ENCODE peak calls at places on chromosomes 3 and 15, in six cellular contexts. U is AG04449, I is transverse colon, R is activated B cell treated with CpG ODN at 0.5 μM for 24 hours, B is A549, X is spleen. Z is an unnamed sample.

GRCh38 chr15:101004500-101004899 is 85.3 kb downstream of the LRRK1 start:
- DNase-seq in U (no peak), I (peak), R (no peak), B (no peak), X (no peak), Z (peak)

GRCh38 chr15:88624156-88624970 is 3.2 kb downstream of the AEN start:
- DNase-seq in U (no peak), I (no peak), R (no peak), B (no peak), X (no peak), Z (no peak)

GRCh38 chr3:127589600-127590281 is 792 bp downstream of the TPRA1 start:
- DNase-seq in U (no peak), I (peak), R (no peak), B (no peak), X (peak), Z (peak)

GRCh38 chr3:138578961-138579574 is 15.0 kb downstream of the CEP70 start:
- DNase-seq in U (no peak), I (no peak), R (no peak), B (no peak), X (no peak), Z (no peak)

GRCh38 chr3:171007316-171007715 is 19.2 kb downstream of the SLC2A2 start:
- DNase-seq in U (no peak), I (no peak), R (no peak), B (no peak), X (no peak), Z (no peak)

GRCh38 chr3:137163241-137163916 is 205.6 kb downstream of the IL20RB start:
- DNase-seq in U (no peak), I (no peak), R (no peak), B (no peak), X (no peak), Z (no peak)

GRCh38 chr3:30042274-30042859 is 564.0 kb upstream of the TGFBR2 start:
- DNase-seq in U (peak), I (peak), R (no peak), B (peak), X (no peak), Z (peak)

GRCh38 chr3:112974894-112975293 is at the start of gene CD200R1:
- DNase-seq in U (no peak), I (no peak), R (no peak), B (no peak), X (no peak), Z (no peak)

GRCh38 chr15:60713096-60714084 is 234.4 kb upstream of the ICE2 start:
- DNase-seq in U (peak), I (no peak), R (no peak), B (no peak), X (no peak), Z (no peak)

GRCh38 chr3:124277516-124277890 is 285.6 kb upstream of the ROPN1 start:
- DNase-seq in U (no peak), I (peak), R (no peak), B (no peak), X (no peak), Z (no peak)

GRCh38 chr3:16507540-16508241 is 5.8 kb downstream of the RFTN1 start:
- DNase-seq in U (no peak), I (no peak), R (no peak), B (no peak), X (no peak), Z (no peak)

GRCh38 chr15:74541494-74542191 is 623 bp downstream of the ARID3B start:
- DNase-seq in U (no peak), I (peak), R (peak), B (no peak), X (no peak), Z (no peak)

GRCh38 chr3:155946178-155946577 is 75.7 kb downstream of the GMPS start:
- DNase-seq in U (peak), I (no peak), R (no peak), B (no peak), X (no peak), Z (no peak)

GRCh38 chr3:140292154-140292553 is 357.2 kb downstream of the CLSTN2 start:
- DNase-seq in U (no peak), I (no peak), R (no peak), B (no peak), X (no peak), Z (no peak)

GRCh38 chr3:154367221-154367620 is 42.9 kb upstream of the DHX36 start:
- DNase-seq in U (no peak), I (no peak), R (no peak), B (no peak), X (no peak), Z (no peak)

GRCh38 chr3:181695661-181696491 is 15.8 kb upstream of the SOX2 start:
- DNase-seq in U (no peak), I (no peak), R (no peak), B (no peak), X (no peak), Z (no peak)

GRCh38 chr15:63509933-63510547 is 5.6 kb downstream of the USP3 start:
- DNase-seq in U (no peak), I (no peak), R (no peak), B (no peak), X (no peak), Z (no peak)

GRCh38 chr3:42892807-42893206 is 13.1 kb upstream of the ZNF662 start:
- DNase-seq in U (no peak), I (no peak), R (no peak), B (no peak), X (no peak), Z (no peak)

GRCh38 chr15:76150508-76150907 is 90.7 kb downstream of the TMEM266 start:
- DNase-seq in U (no peak), I (peak), R (no peak), B (no peak), X (no peak), Z (no peak)

GRCh38 chr3:50132421-50133282 is 22.5 kb upstream of the SEMA3F start:
- DNase-seq in U (no peak), I (no peak), R (no peak), B (no peak), X (no peak), Z (no peak)

GRCh38 chr3:51682079-51682478 is 11.0 kb downstream of the TEX264 start:
- DNase-seq in U (peak), I (peak), R (peak), B (peak), X (peak), Z (no peak)

GRCh38 chr3:157311633-157312365 is 124.9 kb upstream of the PTX3 start:
- DNase-seq in U (peak), I (no peak), R (no peak), B (no peak), X (no peak), Z (no peak)

GRCh38 chr15:81091889-81092558 is 42.0 kb upstream of the CFAP161 start:
- DNase-seq in U (peak), I (no peak), R (no peak), B (no peak), X (no peak), Z (no peak)

DNA sequence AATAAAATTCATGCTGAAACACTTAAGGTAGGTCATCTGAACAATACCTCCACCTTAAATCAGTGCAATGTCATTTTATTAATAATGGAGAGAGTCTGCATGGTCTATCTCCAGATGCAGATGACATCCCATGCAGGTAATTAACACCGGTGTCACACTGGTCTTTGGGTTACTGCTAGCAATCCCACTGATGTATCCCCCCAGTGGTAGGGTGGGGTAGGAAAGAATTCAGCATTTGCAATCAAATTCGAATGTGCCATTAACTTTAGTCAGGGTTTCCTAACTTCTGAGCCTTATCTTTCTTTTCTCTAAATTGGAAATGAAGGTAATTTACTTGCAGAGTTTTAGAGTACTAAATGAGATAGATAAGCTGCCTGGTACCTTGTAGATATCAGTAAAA is 44.4 kb downstream of the KIF15 start:
- DNase-seq in U (no peak), I (no peak), R (no peak), B (peak), X (no peak), Z (no peak)
- TF ChIP-seq CTCF in U (no peak), I (no peak), R (no peak), B (no peak), X (no peak), Z (no peak)

DNA sequence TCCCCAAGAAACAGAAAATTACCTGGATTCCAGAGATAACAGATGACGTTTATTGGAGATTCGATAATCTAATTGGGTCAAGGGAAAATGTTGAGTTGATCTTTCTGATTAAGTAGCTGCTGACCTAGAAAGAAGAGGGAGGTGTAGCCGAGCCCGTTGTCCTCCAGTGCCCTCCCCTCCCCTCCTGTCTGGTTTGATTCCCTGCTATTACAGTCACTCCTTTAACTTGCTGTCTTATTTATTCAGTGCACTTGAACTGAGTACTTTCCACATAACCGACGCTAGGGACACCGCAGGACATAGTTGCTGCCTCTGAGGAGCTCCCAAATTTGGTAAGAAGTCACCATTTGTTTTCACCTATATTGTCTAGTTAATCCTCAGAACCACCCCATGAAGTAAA is 103.7 kb downstream of the AQP9 start:
- DNase-seq in U (no peak), I (no peak), R (no peak), B (no peak), X (no peak), Z (no peak)
- TF ChIP-seq CTCF in U (no peak), I (no peak), R (no peak), B (no peak), X (no peak), Z (no peak)

GRCh38 chr3:11099306-11099705 is 55.0 kb upstream of the HRH1 start:
- DNase-seq in U (no peak), I (no peak), R (no peak), B (no peak), X (no peak), Z (no peak)

GRCh38 chr3:11096266-11097135 is 57.8 kb upstream of the HRH1 start:
- DNase-seq in U (peak), I (peak), R (no peak), B (peak), X (no peak), Z (peak)

GRCh38 chr3:11093823-11094340 is 60.4 kb upstream of the HRH1 start:
- DNase-seq in U (no peak), I (no peak), R (no peak), B (no peak), X (no peak), Z (no peak)

GRCh38 chr3:11091791-11092190 is 62.5 kb upstream of the HRH1 start:
- DNase-seq in U (no peak), I (no peak), R (no peak), B (no peak), X (no peak), Z (no peak)

GRCh38 chr3:11095932-11096265 is 58.4 kb upstream of the HRH1 start:
- DNase-seq in U (no peak), I (no peak), R (no peak), B (no peak), X (no peak), Z (no peak)
- TF ChIP-seq CTCF in U (no peak), I (no peak), R (no peak), B (peak), X (no peak), Z (no peak)

GRCh38 chr3:19046440-19046839 is 101.9 kb upstream of the KCNH8 start:
- DNase-seq in U (no peak), I (no peak), R (no peak), B (no peak), X (no peak), Z (no peak)
- TF ChIP-seq CTCF in U (no peak), I (no peak), R (no peak), B (peak), X (peak), Z (no peak)

GRCh38 chr3:174531262-174531982 is 327.7 kb upstream of the NAALADL2 start:
- DNase-seq in U (no peak), I (no peak), R (no peak), B (no peak), X (no peak), Z (no peak)
- TF ChIP-seq CTCF in U (no peak), I (no peak), R (no peak), B (no peak), X (no peak), Z (no peak)